ENCODE peak calls at places on chromosomes 6 and 20, in seven cellular contexts. L is right cardiac atrium; B is upper lobe of right lung; G is breast epithelium; P is psoas muscle; E is IMR-90; I is CD8-positive, alpha-beta T cell. Z is an unnamed sample. For H3K9me3 and H3K27me3, the result is how much of the 10 kb centered on the place peaks cover.

GRCh38 chr20:61387204-61387958 is 135.3 kb downstream of the CDH4 start:
- DNase-seq in L (peak), B (no peak), G (no peak), P (no peak), E (peak), I (no peak), Z (no peak)

GRCh38 chr6:42520786-42521607 is 42.8 kb upstream of the UBR2 start:
- DNase-seq in L (no peak), B (no peak), G (no peak), P (no peak), E (peak), I (no peak), Z (no peak)

GRCh38 chr6:30571085-30572077 is at the start of gene ABCF1:
- DNase-seq in L (peak), B (peak), G (peak), P (peak), E (peak), I (peak), Z (peak)

GRCh38 chr6:134035823-134036296 is 16.6 kb downstream of the SLC2A12 start:
- DNase-seq in L (no peak), B (no peak), G (no peak), P (no peak), E (peak), I (no peak), Z (no peak)

GRCh38 chr6:83518946-83519489 is 6.7 kb downstream of the PRSS35 start:
- DNase-seq in L (no peak), B (no peak), G (no peak), P (no peak), E (peak), I (no peak), Z (no peak)

GRCh38 chr6:134078166-134078565 is 25.7 kb upstream of the SLC2A12 start:
- DNase-seq in L (no peak), B (no peak), G (no peak), P (no peak), E (no peak), I (no peak), Z (no peak)

GRCh38 chr6:12200025-12200424 is 90.1 kb upstream of the EDN1 start:
- DNase-seq in L (no peak), B (no peak), G (no peak), P (no peak), E (no peak), I (no peak), Z (no peak)

GRCh38 chr6:102732908-102733307 is 1339.4 kb downstream of the GRIK2 start:
- DNase-seq in L (no peak), B (no peak), G (no peak), P (no peak), E (no peak), I (no peak), Z (no peak)

GRCh38 chr6:35534396-35535170 is 21.9 kb upstream of the TULP1 start:
- DNase-seq in L (no peak), B (no peak), G (no peak), P (no peak), E (no peak), I (no peak), Z (no peak)

GRCh38 chr6:10696655-10697054 is 1.9 kb downstream of the PAK1IP1 start:
- DNase-seq in L (no peak), B (no peak), G (no peak), P (no peak), E (no peak), I (no peak), Z (no peak)

GRCh38 chr20:3919352-3919751 is 30.2 kb downstream of the PANK2 start:
- DNase-seq in L (no peak), B (no peak), G (no peak), P (no peak), E (peak), I (no peak), Z (no peak)

GRCh38 chr6:7143161-7143974 is 35.6 kb downstream of the RREB1 start:
- DNase-seq in L (no peak), B (no peak), G (no peak), P (no peak), E (no peak), I (no peak), Z (no peak)

GRCh38 chr20:24668791-24669190 is 199.4 kb downstream of the SYNDIG1 start:
- DNase-seq in L (no peak), B (no peak), G (no peak), P (no peak), E (no peak), I (no peak), Z (no peak)

GRCh38 chr6:157090736-157091135 is 232.6 kb downstream of the TMEM242 start:
- DNase-seq in L (no peak), B (no peak), G (no peak), P (no peak), E (no peak), I (no peak), Z (no peak)

GRCh38 chr6:107982511-107982910 is 24.5 kb upstream of the SEC63 start:
- DNase-seq in L (no peak), B (no peak), G (no peak), P (no peak), E (no peak), I (no peak), Z (no peak)

GRCh38 chr6:106027316-106027715 is 58.8 kb upstream of the PRDM1 start:
- DNase-seq in L (no peak), B (no peak), G (no peak), P (no peak), E (no peak), I (no peak), Z (no peak)

GRCh38 chr20:64247970-64248841 is 7.3 kb upstream of the PCMTD2 start:
- DNase-seq in L (no peak), B (peak), G (peak), P (no peak), E (no peak), I (no peak), Z (peak)

DNA sequence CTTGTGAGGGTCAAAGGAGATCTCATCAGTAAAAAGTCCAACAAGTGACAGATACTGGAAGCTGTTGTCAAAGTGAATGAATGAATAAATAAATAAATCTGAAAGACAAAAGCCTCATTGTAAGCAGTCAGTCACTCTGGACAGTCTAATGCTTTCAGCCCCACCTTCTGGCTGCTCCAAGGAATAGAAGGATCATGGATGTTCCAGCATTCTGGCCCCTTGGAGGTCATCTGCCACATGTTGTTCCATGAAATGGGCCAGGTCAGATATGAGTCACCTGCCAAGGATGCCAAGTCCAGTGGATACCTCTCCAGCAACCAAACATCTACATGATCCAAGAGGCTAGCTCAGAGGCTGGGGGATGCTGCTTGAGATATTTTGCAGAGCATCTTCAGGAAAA is 185.6 kb downstream of the BMP7 start:
- DNase-seq in L (no peak), B (no peak), G (no peak), P (no peak), E (no peak), I (no peak), Z (no peak)
- H3K9me3 ChIP-seq in L (under half), B (under half), G (under half), P (under half), E (under half), I (under half), Z (under half)

GRCh38 chr6:40672118-40672517 is 85.0 kb upstream of the LRFN2 start:
- DNase-seq in L (no peak), B (no peak), G (no peak), P (no peak), E (no peak), I (no peak), Z (no peak)
- H3K27me3 ChIP-seq in L (under half), B (under half), G (under half), P (under half), E (under half), I (under half), Z (under half)

DNA sequence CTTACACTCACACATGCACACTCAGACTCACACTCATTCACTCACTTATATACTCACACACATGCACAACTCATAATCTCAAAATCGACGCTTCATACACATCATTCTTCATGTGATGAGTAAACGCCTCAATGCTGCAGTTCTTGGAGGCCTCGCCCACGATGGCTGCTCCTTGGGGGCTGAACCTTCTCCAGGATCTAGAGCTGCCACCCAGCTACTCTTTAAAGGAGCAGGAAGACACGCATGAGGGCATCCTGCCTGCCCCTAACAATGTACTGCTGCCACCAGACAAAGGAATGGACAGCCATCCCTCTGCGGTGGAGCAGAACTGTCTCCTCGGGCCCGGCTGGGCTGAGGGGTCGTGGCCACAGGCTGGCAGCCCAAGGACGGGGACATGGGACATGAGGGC is 35.4 kb downstream of the SUN5 start:
- DNase-seq in L (no peak), B (peak), G (no peak), P (no peak), E (no peak), I (no peak), Z (no peak)
- H3K27ac ChIP-seq in L (no peak), B (no peak), G (no peak), P (no peak), E (no peak), I (peak), Z (no peak)

GRCh38 chr20:41600926-41601631 is 17.1 kb downstream of the CHD6 start:
- DNase-seq in L (no peak), B (no peak), G (no peak), P (no peak), E (no peak), I (no peak), Z (no peak)
- H3K9me3 ChIP-seq in L (under half), B (under half), G (under half), P (under half), E (under half), I (under half), Z (under half)

GRCh38 chr20:37598101-37598530 is 70.4 kb upstream of the BLCAP start:
- DNase-seq in L (no peak), B (no peak), G (no peak), P (no peak), E (no peak), I (no peak), Z (no peak)
- H3K27me3 ChIP-seq in L (under half), B (under half), G (under half), P (under half), E (under half), I (under half), Z (under half)

DNA sequence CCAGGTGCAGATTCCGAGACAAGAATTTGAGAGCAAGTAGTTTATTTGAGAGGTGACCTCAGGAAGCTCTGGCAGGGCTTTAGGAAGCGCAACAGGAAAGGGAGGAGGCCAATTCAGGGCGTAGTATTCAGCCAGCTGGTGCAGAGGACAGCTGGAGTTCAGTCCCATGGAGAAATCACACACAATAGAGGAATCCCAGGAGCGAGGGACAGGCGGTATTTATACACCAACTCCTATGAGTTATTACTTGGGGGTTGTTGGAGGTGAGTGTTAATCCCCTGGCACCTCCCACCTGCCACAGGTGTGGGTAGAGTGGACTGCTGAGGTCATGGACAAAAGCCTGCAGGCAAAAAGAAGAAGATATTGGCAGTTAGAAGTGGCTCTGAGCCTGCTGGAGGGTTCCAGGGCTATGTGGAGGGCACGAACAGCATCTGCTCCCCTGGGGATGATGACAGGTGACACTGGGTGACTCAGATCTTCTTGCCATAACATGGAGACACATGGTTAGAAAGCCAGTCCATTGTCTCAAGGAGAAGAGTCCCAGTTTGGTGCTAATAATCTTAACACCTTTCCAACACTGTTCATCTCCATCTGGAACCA is 13.9 kb upstream of the SULF2 start:
- DNase-seq in L (no peak), B (no peak), G (no peak), P (no peak), E (no peak), I (no peak), Z (no peak)
- H3K27ac ChIP-seq in L (no peak), B (no peak), G (no peak), P (no peak), E (no peak), I (no peak), Z (no peak)

GRCh38 chr20:59645316-59645715 is 41.0 kb downstream of the PHACTR3 start:
- DNase-seq in L (no peak), B (no peak), G (no peak), P (no peak), E (no peak), I (no peak), Z (no peak)

GRCh38 chr20:59647271-59647670 is 42.9 kb downstream of the PHACTR3 start:
- DNase-seq in L (no peak), B (no peak), G (no peak), P (no peak), E (no peak), I (no peak), Z (no peak)

GRCh38 chr20:59644371-59644939 is 40.1 kb downstream of the PHACTR3 start:
- DNase-seq in L (no peak), B (no peak), G (no peak), P (no peak), E (no peak), I (no peak), Z (no peak)

GRCh38 chr20:59646487-59646886 is 42.1 kb downstream of the PHACTR3 start:
- DNase-seq in L (no peak), B (no peak), G (no peak), P (no peak), E (no peak), I (no peak), Z (no peak)

DNA sequence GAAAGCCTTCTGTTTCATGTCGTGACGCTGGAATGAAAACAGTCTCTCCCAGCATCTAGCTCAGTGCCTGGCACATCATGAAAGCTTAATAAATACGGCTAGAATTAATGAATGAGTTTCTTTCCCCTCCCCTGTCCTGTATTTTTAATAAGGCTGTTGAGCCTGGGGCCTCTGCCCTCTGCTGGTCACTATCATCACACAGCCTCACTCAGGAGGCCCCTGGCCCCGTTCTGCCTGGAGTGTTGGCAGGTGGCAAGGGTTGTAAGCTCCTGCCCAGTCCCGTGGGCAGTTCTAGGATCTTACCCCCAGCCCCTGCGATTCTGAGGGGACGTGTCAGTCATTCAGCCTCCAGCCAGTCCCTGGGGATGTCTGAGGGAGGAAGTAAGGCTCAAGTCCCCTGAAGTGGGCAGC is 41.4 kb downstream of the PHACTR3 start:
- DNase-seq in L (no peak), B (no peak), G (no peak), P (no peak), E (no peak), I (no peak), Z (no peak)
- H3K9me3 ChIP-seq in L (under half), B (under half), G (under half), P (under half), E (under half), I (under half), Z (under half)

GRCh38 chr6:100446922-100447899 is 17.5 kb downstream of the SIM1 start:
- DNase-seq in L (no peak), B (no peak), G (no peak), P (no peak), E (no peak), I (no peak), Z (no peak)
- H3K27me3 ChIP-seq in L (under half), B (half or more), G (under half), P (under half), E (half or more), I (under half), Z (under half)